ENCODE peak calls at places on chromosomes 12 and 14, in nine cellular contexts. One of them, this sample, is unnamed.

GRCh38 chr12:4506870-4507269 is 31.8 kb upstream of the RAD51AP1 start:
- DNase-seq in transverse colon: no peak
- DNase-seq in H1: no peak
- DNase-seq in HepG2: no peak
- DNase-seq in suprapubic skin: no peak
- DNase-seq in GM12878: peak; percentile 52
- DNase-seq in stomach: no peak
- DNase-seq in sigmoid colon: no peak
- DNase-seq in K562: no peak
- DNase-seq in this sample: no peak

GRCh38 chr12:120847392-120848157 is 56.6 kb downstream of the SPPL3 start:
- DNase-seq in H1: no peak
- DNase-seq in K562: no peak
- DNase-seq in GM12878: peak; percentile 78
- DNase-seq in HepG2: no peak
- DNase-seq in stomach: no peak
- DNase-seq in suprapubic skin: no peak
- DNase-seq in sigmoid colon: no peak
- DNase-seq in transverse colon: peak; percentile 18
- DNase-seq in this sample: no peak

GRCh38 chr14:102751088-102751487 is 26.2 kb upstream of the TRAF3 start:
- DNase-seq in H1: no peak
- DNase-seq in sigmoid colon: no peak
- DNase-seq in suprapubic skin: no peak
- DNase-seq in GM12878: no peak
- DNase-seq in K562: no peak
- DNase-seq in HepG2: no peak
- DNase-seq in stomach: no peak
- DNase-seq in transverse colon: no peak
- DNase-seq in this sample: peak; percentile 69

GRCh38 chr12:32049956-32050355 is 56.7 kb upstream of the BICD1 start:
- DNase-seq in transverse colon: no peak
- DNase-seq in K562: no peak
- DNase-seq in suprapubic skin: no peak
- DNase-seq in GM12878: no peak
- DNase-seq in stomach: no peak
- DNase-seq in sigmoid colon: no peak
- DNase-seq in H1: no peak
- DNase-seq in HepG2: no peak
- DNase-seq in this sample: no peak

GRCh38 chr14:52400846-52401245 is 86.7 kb downstream of the PTGER2 start:
- DNase-seq in GM12878: peak; percentile 20
- DNase-seq in H1: no peak
- DNase-seq in K562: no peak
- DNase-seq in suprapubic skin: no peak
- DNase-seq in HepG2: no peak
- DNase-seq in transverse colon: no peak
- DNase-seq in sigmoid colon: no peak
- DNase-seq in stomach: no peak
- DNase-seq in this sample: no peak

GRCh38 chr14:100202712-100203111 is 36.2 kb upstream of the YY1 start:
- DNase-seq in HepG2: no peak
- DNase-seq in suprapubic skin: no peak
- DNase-seq in GM12878: no peak
- DNase-seq in stomach: no peak
- DNase-seq in K562: no peak
- DNase-seq in transverse colon: no peak
- DNase-seq in sigmoid colon: no peak
- DNase-seq in H1: no peak
- DNase-seq in this sample: no peak

GRCh38 chr12:74264692-74265091 is 272.9 kb upstream of the ATXN7L3B start:
- DNase-seq in stomach: no peak
- DNase-seq in transverse colon: no peak
- DNase-seq in K562: no peak
- DNase-seq in sigmoid colon: no peak
- DNase-seq in GM12878: no peak
- DNase-seq in suprapubic skin: no peak
- DNase-seq in H1: no peak
- DNase-seq in HepG2: no peak
- DNase-seq in this sample: peak; percentile 46

GRCh38 chr12:538731-539539 is 79.2 kb downstream of the B4GALNT3 start:
- DNase-seq in HepG2: no peak
- DNase-seq in GM12878: no peak
- DNase-seq in sigmoid colon: no peak
- DNase-seq in transverse colon: peak; percentile 90
- DNase-seq in K562: no peak
- DNase-seq in suprapubic skin: no peak
- DNase-seq in H1: no peak
- DNase-seq in stomach: peak; percentile 82
- DNase-seq in this sample: peak; percentile 59

GRCh38 chr14:101449114-101449513 is 112.2 kb upstream of the DIO3 start:
- DNase-seq in H1: no peak
- DNase-seq in stomach: no peak
- DNase-seq in GM12878: no peak
- DNase-seq in sigmoid colon: peak; percentile 43
- DNase-seq in suprapubic skin: peak; percentile 48
- DNase-seq in transverse colon: no peak
- DNase-seq in HepG2: no peak
- DNase-seq in K562: no peak
- DNase-seq in this sample: no peak

DNA sequence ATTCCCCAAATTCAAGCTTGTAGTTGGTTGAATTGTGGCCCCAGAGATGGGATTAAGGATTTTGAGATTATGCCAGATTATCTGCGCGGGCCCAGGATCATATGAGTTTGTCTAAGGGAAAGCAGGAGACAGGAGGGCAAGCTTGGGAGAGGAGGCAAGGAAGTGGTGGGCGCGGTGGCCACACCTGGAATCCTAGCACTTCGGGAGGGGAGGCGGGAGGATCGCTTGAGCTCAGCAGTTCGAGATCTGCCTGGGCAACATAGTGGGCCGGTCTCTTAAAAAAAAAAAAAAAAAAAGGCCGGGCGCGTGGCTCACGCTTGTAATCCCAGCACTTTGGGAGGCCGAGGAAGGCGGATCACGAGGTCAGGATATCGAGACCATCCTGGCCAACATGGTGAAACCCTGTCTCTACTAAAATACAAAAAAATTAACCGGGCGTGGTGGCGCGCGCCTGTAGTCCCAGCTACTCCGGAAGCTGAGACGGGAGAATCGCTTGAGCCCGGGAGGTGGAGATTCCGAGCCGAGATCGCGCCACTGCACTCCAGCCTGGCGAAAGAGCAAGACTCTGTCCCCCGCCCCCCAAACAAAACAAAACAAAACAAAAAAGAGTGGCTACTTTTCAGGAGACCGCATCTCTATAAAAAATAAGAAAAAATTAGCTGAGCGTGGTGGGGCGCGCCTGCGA is 854 bp upstream of the PUS1 start:
- DNase-seq in K562: no peak
- DNase-seq in transverse colon: peak; percentile 34
- DNase-seq in sigmoid colon: peak; percentile 68
- DNase-seq in GM12878: no peak
- DNase-seq in H1: no peak
- DNase-seq in suprapubic skin: no peak
- DNase-seq in HepG2: no peak
- DNase-seq in stomach: no peak
- DNase-seq in this sample: no peak
- TF ChIP-seq POLR2AphosphoS5 in K562: no peak
- TF ChIP-seq POLR2AphosphoS5 in transverse colon: no peak
- TF ChIP-seq POLR2AphosphoS5 in sigmoid colon: no peak
- TF ChIP-seq POLR2AphosphoS5 in GM12878: no peak
- TF ChIP-seq POLR2AphosphoS5 in H1: no peak
- TF ChIP-seq POLR2AphosphoS5 in suprapubic skin: no peak
- TF ChIP-seq POLR2AphosphoS5 in HepG2: no peak
- TF ChIP-seq POLR2AphosphoS5 in stomach: no peak
- TF ChIP-seq POLR2AphosphoS5 in this sample: no peak

DNA sequence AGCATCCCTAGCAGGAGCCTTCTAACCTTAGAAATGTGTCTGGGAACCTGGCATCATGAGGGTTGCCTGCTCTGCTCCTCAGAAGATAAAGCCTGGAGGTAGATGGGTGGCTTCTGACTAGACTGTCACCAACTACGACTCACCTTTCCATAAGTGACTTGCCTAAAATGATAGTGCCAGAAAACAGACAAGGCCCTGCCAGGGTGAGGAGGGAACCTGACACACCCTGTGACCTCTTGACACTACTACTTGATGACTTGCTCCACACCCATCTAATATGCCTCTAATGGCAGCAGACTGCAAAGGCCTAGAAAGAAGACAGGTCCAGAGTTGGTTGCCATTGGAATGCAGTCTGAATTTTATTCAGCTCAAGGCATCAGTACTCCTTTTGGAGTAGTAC is 9.4 kb downstream of the RNF41 start:
- DNase-seq in HepG2: no peak
- DNase-seq in GM12878: no peak
- DNase-seq in K562: peak; percentile 31
- DNase-seq in transverse colon: no peak
- DNase-seq in sigmoid colon: no peak
- DNase-seq in H1: no peak
- DNase-seq in stomach: no peak
- DNase-seq in suprapubic skin: no peak
- DNase-seq in this sample: no peak
- TF ChIP-seq EP300 in HepG2: no peak
- TF ChIP-seq EP300 in GM12878: no peak
- TF ChIP-seq EP300 in K562: no peak
- TF ChIP-seq EP300 in transverse colon: no peak
- TF ChIP-seq EP300 in sigmoid colon: no peak
- TF ChIP-seq EP300 in H1: no peak
- TF ChIP-seq EP300 in stomach: no peak
- TF ChIP-seq EP300 in suprapubic skin: no peak
- TF ChIP-seq EP300 in this sample: no peak

GRCh38 chr12:42284157-42284556 is 41.7 kb downstream of the ZCRB1 start:
- DNase-seq in sigmoid colon: no peak
- DNase-seq in K562: no peak
- DNase-seq in suprapubic skin: no peak
- DNase-seq in HepG2: no peak
- DNase-seq in GM12878: no peak
- DNase-seq in H1: no peak
- DNase-seq in stomach: no peak
- DNase-seq in transverse colon: no peak
- DNase-seq in this sample: no peak

GRCh38 chr12:42283739-42284138 is 42.2 kb downstream of the ZCRB1 start:
- DNase-seq in transverse colon: no peak
- DNase-seq in sigmoid colon: no peak
- DNase-seq in GM12878: no peak
- DNase-seq in K562: no peak
- DNase-seq in suprapubic skin: no peak
- DNase-seq in H1: no peak
- DNase-seq in HepG2: no peak
- DNase-seq in stomach: no peak
- DNase-seq in this sample: no peak

GRCh38 chr12:42281844-42282243 is 43.8 kb upstream of the YAF2 start:
- DNase-seq in HepG2: no peak
- DNase-seq in K562: no peak
- DNase-seq in transverse colon: no peak
- DNase-seq in stomach: no peak
- DNase-seq in suprapubic skin: no peak
- DNase-seq in H1: no peak
- DNase-seq in GM12878: no peak
- DNase-seq in sigmoid colon: no peak
- DNase-seq in this sample: no peak

GRCh38 chr12:42282301-42282700 is 43.6 kb downstream of the ZCRB1 start:
- DNase-seq in stomach: no peak
- DNase-seq in transverse colon: no peak
- DNase-seq in H1: no peak
- DNase-seq in GM12878: no peak
- DNase-seq in K562: no peak
- DNase-seq in HepG2: peak; percentile 6
- DNase-seq in suprapubic skin: no peak
- DNase-seq in sigmoid colon: no peak
- DNase-seq in this sample: no peak

DNA sequence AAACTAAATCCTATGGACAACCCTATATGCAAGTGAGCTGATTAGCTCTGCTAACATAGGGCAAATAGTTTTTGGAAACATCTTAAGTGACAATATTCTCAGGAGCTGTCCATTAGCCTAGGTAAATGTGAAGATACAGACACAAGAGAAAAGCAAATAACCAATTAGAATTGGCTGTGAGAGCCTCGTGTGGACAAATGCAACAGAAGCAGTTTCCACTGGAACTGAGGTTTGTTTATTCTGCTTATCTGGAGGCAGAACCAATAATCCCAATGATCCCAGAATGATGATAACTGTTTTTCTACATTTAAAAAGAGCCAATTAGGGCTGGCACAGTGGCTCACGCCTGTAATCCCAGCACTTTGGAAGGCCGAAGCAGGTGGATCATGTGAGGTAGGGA is 43.2 kb upstream of the YAF2 start:
- DNase-seq in K562: no peak
- DNase-seq in GM12878: no peak
- DNase-seq in transverse colon: no peak
- DNase-seq in suprapubic skin: no peak
- DNase-seq in stomach: no peak
- DNase-seq in HepG2: peak; percentile 9
- DNase-seq in sigmoid colon: no peak
- DNase-seq in H1: no peak
- DNase-seq in this sample: no peak
- TF ChIP-seq POLR2A in K562: no peak
- TF ChIP-seq POLR2A in GM12878: no peak
- TF ChIP-seq POLR2A in transverse colon: no peak
- TF ChIP-seq POLR2A in suprapubic skin: no peak
- TF ChIP-seq POLR2A in stomach: no peak
- TF ChIP-seq POLR2A in HepG2: no peak
- TF ChIP-seq POLR2A in sigmoid colon: no peak
- TF ChIP-seq POLR2A in H1: no peak
- TF ChIP-seq POLR2A in this sample: no peak

GRCh38 chr14:32711103-32711680 is 227.5 kb upstream of the NPAS3 start:
- DNase-seq in stomach: no peak
- DNase-seq in sigmoid colon: no peak
- DNase-seq in transverse colon: no peak
- DNase-seq in suprapubic skin: no peak
- DNase-seq in H1: no peak
- DNase-seq in K562: peak; percentile 18
- DNase-seq in HepG2: peak; percentile 62
- DNase-seq in GM12878: no peak
- DNase-seq in this sample: no peak

GRCh38 chr14:32706672-32707071 is 232.0 kb upstream of the NPAS3 start:
- DNase-seq in transverse colon: no peak
- DNase-seq in HepG2: no peak
- DNase-seq in GM12878: no peak
- DNase-seq in K562: no peak
- DNase-seq in H1: no peak
- DNase-seq in sigmoid colon: no peak
- DNase-seq in stomach: no peak
- DNase-seq in suprapubic skin: no peak
- DNase-seq in this sample: no peak

GRCh38 chr14:32708134-32708533 is 230.5 kb upstream of the NPAS3 start:
- DNase-seq in K562: no peak
- DNase-seq in HepG2: no peak
- DNase-seq in H1: no peak
- DNase-seq in transverse colon: no peak
- DNase-seq in suprapubic skin: no peak
- DNase-seq in sigmoid colon: no peak
- DNase-seq in GM12878: no peak
- DNase-seq in stomach: no peak
- DNase-seq in this sample: no peak

GRCh38 chr14:32710351-32711102 is 228.2 kb upstream of the NPAS3 start:
- DNase-seq in sigmoid colon: peak; percentile 64
- DNase-seq in transverse colon: no peak
- DNase-seq in stomach: no peak
- DNase-seq in K562: no peak
- DNase-seq in suprapubic skin: no peak
- DNase-seq in GM12878: no peak
- DNase-seq in HepG2: no peak
- DNase-seq in H1: no peak
- DNase-seq in this sample: no peak

GRCh38 chr14:32709072-32709471 is 229.6 kb upstream of the NPAS3 start:
- DNase-seq in GM12878: no peak
- DNase-seq in stomach: no peak
- DNase-seq in HepG2: no peak
- DNase-seq in transverse colon: no peak
- DNase-seq in sigmoid colon: peak; percentile 70
- DNase-seq in H1: no peak
- DNase-seq in K562: no peak
- DNase-seq in suprapubic skin: no peak
- DNase-seq in this sample: no peak
- TF ChIP-seq POLR2AphosphoS5 in GM12878: no peak
- TF ChIP-seq POLR2AphosphoS5 in stomach: peak; percentile 43
- TF ChIP-seq POLR2AphosphoS5 in HepG2: no peak
- TF ChIP-seq POLR2AphosphoS5 in transverse colon: peak; percentile 29
- TF ChIP-seq POLR2AphosphoS5 in sigmoid colon: peak; percentile 52
- TF ChIP-seq POLR2AphosphoS5 in H1: no peak
- TF ChIP-seq POLR2AphosphoS5 in K562: no peak
- TF ChIP-seq POLR2AphosphoS5 in suprapubic skin: no peak
- TF ChIP-seq POLR2AphosphoS5 in this sample: no peak

This sample was measured in upper lobe of left lung.